ENCODE peak calls at places on chromosomes 4 and X, in seven cellular contexts. W is cardiac fibroblast, Z is GM12878, D is heart left ventricle, G is HCT116, Q is cardiac muscle cell, M is bronchial epithelial cell. C is an unnamed sample.
A peak's percentile ranks its signal among the peaks of the same experiment; 100 is the strongest.

GRCh38 chr4:38723726-38724506 is 58.9 kb downstream of the TLR10 start:
- DNase-seq in Q (no peak), G (no peak), W (peak; percentile 59), D (no peak), M (no peak), Z (no peak), C (no peak)

GRCh38 chrX:48649109-48649508 is 34.5 kb upstream of the WAS start:
- DNase-seq in Z (no peak), D (no peak), Q (no peak), M (peak; percentile 10), G (no peak), W (no peak), C (no peak)

GRCh38 chr4:4719446-4719845 is 140.0 kb upstream of the MSX1 start:
- DNase-seq in Z (no peak), G (no peak), W (no peak), Q (no peak), D (no peak), M (no peak), C (no peak)

GRCh38 chrX:10531927-10532326 is 88.5 kb downstream of the MID1 start:
- DNase-seq in G (no peak), W (peak; percentile 50), Q (no peak), D (no peak), M (no peak), Z (no peak), C (no peak)

GRCh38 chr4:109560687-109561452 is 824 bp downstream of the MCUB start:
- DNase-seq in G (no peak), M (peak; percentile 72), W (peak; percentile 73), Z (peak; percentile 80), D (peak; percentile 71), Q (peak; percentile 23), C (peak; percentile 20)

GRCh38 chr4:126470862-126471261 is 1156.1 kb downstream of the FAT4 start:
- DNase-seq in Q (no peak), M (peak; percentile 72), W (peak; percentile 24), Z (no peak), G (no peak), D (no peak), C (no peak)

GRCh38 chr4:175637762-175638161 is 174.3 kb downstream of the GPM6A start:
- DNase-seq in Z (no peak), G (no peak), W (no peak), D (no peak), Q (no peak), M (no peak), C (no peak)

GRCh38 chr4:126604273-126604867 is 1028.4 kb upstream of the INTU start:
- DNase-seq in Z (no peak), G (peak; percentile 27), Q (peak; percentile 45), M (peak; percentile 29), W (peak; percentile 62), D (no peak), C (peak; percentile 23)

GRCh38 chr4:25098964-25099843 is 61.0 kb downstream of the SEPSECS start:
- DNase-seq in W (peak; percentile 82), M (peak; percentile 46), Z (no peak), Q (no peak), D (peak; percentile 89), G (no peak), C (no peak)

GRCh38 chr4:87650938-87651337 is 858 bp downstream of the DMP1 start:
- DNase-seq in Q (no peak), G (no peak), M (no peak), Z (no peak), W (no peak), D (no peak), C (no peak)

GRCh38 chrX:35726176-35726575 is 72.0 kb upstream of the MAGEB16 start:
- DNase-seq in M (peak; percentile 24), W (peak; percentile 22), Z (no peak), Q (peak; percentile 12), G (no peak), D (no peak), C (no peak)

GRCh38 chr4:84481879-84482245 is 17.2 kb downstream of the NKX6-1 start:
- DNase-seq in G (no peak), Q (no peak), W (no peak), D (no peak), M (no peak), Z (no peak), C (no peak)

GRCh38 chr4:20418865-20419451 is 167.3 kb downstream of the SLIT2 start:
- DNase-seq in G (peak; percentile 21), D (no peak), Z (peak; percentile 40), Q (peak; percentile 31), W (peak; percentile 84), M (peak; percentile 77), C (no peak)

GRCh38 chr4:164307262-164307661 is 446.7 kb upstream of the SMIM31 start:
- DNase-seq in Z (no peak), M (no peak), G (no peak), D (no peak), Q (no peak), W (no peak), C (no peak)

GRCh38 chrX:44431206-44431605 is 87.7 kb upstream of the EFHC2 start:
- DNase-seq in Z (no peak), G (peak; percentile 6), D (no peak), W (no peak), M (peak; percentile 85), Q (no peak), C (no peak)

GRCh38 chrX:49184294-49185061 is 1.7 kb downstream of the PRICKLE3 start:
- DNase-seq in G (peak; percentile 86), W (peak; percentile 92), M (peak; percentile 82), Q (peak; percentile 93), Z (no peak), D (peak; percentile 91), C (peak; percentile 78)

GRCh38 chr4:108355523-108356208 is 186.9 kb upstream of the LEF1 start:
- DNase-seq in D (no peak), Z (no peak), Q (no peak), G (no peak), W (no peak), M (no peak), C (no peak)

GRCh38 chr4:151045907-151046306 is 30.8 kb upstream of the LRBA start:
- DNase-seq in Q (peak; percentile 21), M (no peak), G (peak; percentile 21), D (no peak), Z (no peak), W (no peak), C (no peak)

GRCh38 chr4:132123870-132124623 is 1025.0 kb upstream of the PCDH10 start:
- DNase-seq in D (no peak), G (peak; percentile 37), W (peak; percentile 36), Q (no peak), M (peak; percentile 36), Z (peak; percentile 25), C (no peak)

GRCh38 chr4:132125131-132125530 is 1024.0 kb upstream of the PCDH10 start:
- DNase-seq in M (no peak), D (no peak), Z (no peak), W (no peak), G (no peak), Q (no peak), C (no peak)

GRCh38 chr4:132124624-132124974 is 1024.5 kb upstream of the PCDH10 start:
- DNase-seq in W (no peak), G (no peak), D (no peak), Q (no peak), Z (no peak), M (no peak), C (no peak)
- TF ChIP-seq CTCF in W (no peak), G (no peak), D (no peak), Q (no peak), Z (no peak), M (no peak), C (no peak)

DNA sequence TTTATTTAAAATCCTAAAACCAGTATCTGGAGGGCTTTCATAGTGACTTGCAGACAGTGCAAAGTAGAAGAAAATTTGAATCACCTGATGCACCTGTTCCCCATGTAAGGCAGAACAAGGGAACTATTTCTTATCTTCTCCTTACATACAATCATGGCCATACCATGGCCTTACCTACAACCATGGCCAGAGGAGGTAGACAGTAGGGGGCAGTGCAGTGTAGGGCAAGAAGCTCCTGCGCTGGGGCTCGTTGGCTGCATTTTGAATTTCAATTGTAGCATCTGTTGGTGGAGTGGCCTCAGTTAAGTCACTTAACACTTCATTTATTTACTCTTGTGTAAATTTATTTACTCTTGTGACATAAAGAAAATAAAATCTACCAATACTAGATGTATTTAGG is 33.0 kb downstream of the GALNTL6 start:
- DNase-seq in D (no peak), Z (no peak), G (peak; percentile 42), W (peak; percentile 35), Q (peak; percentile 74), M (peak; percentile 24), C (peak; percentile 54)
- TF ChIP-seq CTCF in D (peak; percentile 41), Z (peak; percentile 62), G (peak; percentile 81), W (no peak), Q (peak; percentile 28), M (peak; percentile 33), C (peak; percentile 77)

DNA sequence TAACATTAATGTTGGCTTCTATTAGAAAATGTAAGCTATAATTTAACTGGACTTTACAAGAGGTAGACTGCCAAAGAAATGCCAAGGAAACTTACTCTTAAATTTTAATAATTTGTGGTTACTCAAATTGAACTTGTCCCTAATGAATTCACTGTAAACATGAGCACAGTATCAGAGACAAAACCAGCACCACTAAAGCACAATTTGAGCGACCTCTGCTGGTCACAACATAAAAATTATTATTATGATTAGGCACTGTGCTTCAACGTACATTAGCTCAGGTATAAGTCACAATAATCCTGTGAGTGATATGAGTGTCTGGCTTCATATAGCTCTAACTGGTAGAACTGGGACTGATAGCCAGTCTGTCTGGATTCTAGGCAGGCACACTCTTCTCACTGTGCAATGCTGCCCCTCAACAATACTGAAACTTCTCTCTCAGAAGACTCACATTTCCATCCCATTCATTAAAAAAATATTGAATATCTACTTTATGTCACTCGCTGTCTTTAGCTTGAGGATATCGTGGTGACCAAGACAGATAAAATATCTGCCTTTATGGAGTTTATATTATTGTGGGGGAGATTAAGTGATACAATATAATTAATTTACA is 8.0 kb downstream of the NUDT6 start:
- DNase-seq in Z (peak; percentile 8), W (peak; percentile 67), D (no peak), G (no peak), Q (no peak), M (peak; percentile 55), C (no peak)
- TF ChIP-seq CTCF in Z (peak; percentile 67), W (peak; percentile 33), D (peak; percentile 54), G (no peak), Q (peak; percentile 43), M (peak; percentile 26), C (peak; percentile 53)

GRCh38 chr4:120691106-120691505 is 231.4 kb downstream of the PRDM5 start:
- DNase-seq in Q (no peak), M (no peak), W (no peak), D (no peak), G (no peak), Z (no peak), C (no peak)

GRCh38 chr4:120691536-120691935 is 231.0 kb downstream of the PRDM5 start:
- DNase-seq in Z (no peak), W (peak; percentile 49), M (no peak), D (no peak), Q (no peak), G (no peak), C (no peak)

GRCh38 chr4:120694973-120695372 is 227.6 kb downstream of the PRDM5 start:
- DNase-seq in Z (no peak), M (peak; percentile 76), D (no peak), G (peak; percentile 56), W (peak; percentile 89), Q (peak; percentile 18), C (no peak)

GRCh38 chr4:120693817-120694216 is 228.7 kb downstream of the PRDM5 start:
- DNase-seq in Z (no peak), Q (no peak), M (no peak), D (no peak), W (no peak), G (no peak), C (no peak)

DNA sequence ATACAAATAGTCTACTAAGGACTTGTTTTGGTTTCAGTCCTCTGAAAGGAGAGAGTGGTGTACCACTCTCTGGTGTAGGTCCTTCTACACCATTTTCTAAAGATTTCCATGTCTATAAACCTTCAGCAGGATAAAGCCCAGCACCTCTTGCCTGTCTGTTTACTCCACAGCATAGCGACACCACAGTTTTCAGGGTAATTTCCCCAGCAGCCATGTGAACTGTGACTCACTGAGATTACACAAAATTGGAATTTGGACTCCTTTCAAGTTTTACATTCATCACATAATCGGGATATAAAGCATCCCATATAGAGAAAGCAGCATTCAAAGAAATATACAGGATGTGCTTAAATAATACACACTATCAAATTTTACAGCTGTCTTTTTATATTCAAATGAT is 229.6 kb downstream of the PRDM5 start:
- DNase-seq in Q (no peak), M (peak; percentile 93), D (no peak), W (peak; percentile 92), G (peak; percentile 29), Z (no peak), C (no peak)
- TF ChIP-seq CTCF in Q (no peak), M (no peak), D (no peak), W (no peak), G (no peak), Z (no peak), C (no peak)

C was measured in neural crest cell.